ENCODE peak calls at places on chromosome 19, in four cellular contexts. T is fibroblast of lung, R is psoas muscle, F is astrocyte of the spinal cord. Y is an unnamed sample.

GRCh38 chr19:15293751-15294505 is 38.4 kb downstream of the BRD4 start:
- DNase-seq in R (no peak), F (no peak), T (peak; percentile 76), Y (no peak)

GRCh38 chr19:32976223-32976805 is 4.3 kb downstream of the FAAP24 start:
- DNase-seq in R (peak; percentile 71), T (peak; percentile 74), F (peak; percentile 73), Y (peak; percentile 47)

GRCh38 chr19:45396389-45397260 is 8.2 kb downstream of the PPP1R13L start:
- DNase-seq in F (no peak), R (no peak), T (no peak), Y (no peak)

GRCh38 chr19:57682226-57682766 is 519 bp downstream of the ZNF551 start:
- DNase-seq in F (no peak), R (no peak), T (no peak), Y (no peak)

GRCh38 chr19:44499559-44499958 is 763 bp downstream of the ZNF180 start:
- DNase-seq in T (no peak), F (no peak), R (no peak), Y (no peak)

GRCh38 chr19:32924200-32924599 is 47.6 kb downstream of the CEP89 start:
- DNase-seq in F (no peak), T (peak; percentile 6), R (no peak), Y (no peak)

GRCh38 chr19:3440082-3440481 is 40.2 kb downstream of the SMIM24 start:
- DNase-seq in T (no peak), F (no peak), R (peak; percentile 66), Y (peak; percentile 27)

GRCh38 chr19:48397263-48397635 is 3.8 kb downstream of the GRIN2D start:
- DNase-seq in T (no peak), F (no peak), R (no peak), Y (no peak)

GRCh38 chr19:41265376-41266153 is 1.4 kb downstream of the HNRNPUL1 start:
- DNase-seq in R (no peak), T (peak; percentile 21), F (peak; percentile 28), Y (no peak)

GRCh38 chr19:28883241-28883693 is 329.7 kb downstream of the UQCRFS1 start:
- DNase-seq in F (no peak), T (peak; percentile 27), R (peak; percentile 20), Y (peak; percentile 46)

GRCh38 chr19:40411958-40412499 is 1.1 kb downstream of the PRX start:
- DNase-seq in F (no peak), T (no peak), R (no peak), Y (no peak)

GRCh38 chr19:6768236-6768785 is 1.1 kb upstream of the SH2D3A start:
- DNase-seq in T (no peak), F (no peak), R (no peak), Y (no peak)
- H3K4me3 ChIP-seq in T (no peak overlapping the region), F (no peak overlapping the region), R (no peak overlapping the region), Y (peak overlapping the region; percentile 86)

GRCh38 chr19:16337809-16338469 is 13.3 kb downstream of the KLF2 start:
- DNase-seq in T (no peak), F (no peak), R (no peak), Y (no peak)

GRCh38 chr19:16340092-16340491 is 15.5 kb downstream of the KLF2 start:
- DNase-seq in F (peak; percentile 66), T (no peak), R (no peak), Y (peak; percentile 36)

GRCh38 chr19:16339361-16339725 is 14.7 kb downstream of the KLF2 start:
- DNase-seq in F (no peak), T (no peak), R (no peak), Y (no peak)

GRCh38 chr19:16340654-16341053 is 16.0 kb downstream of the KLF2 start:
- DNase-seq in R (no peak), F (no peak), T (no peak), Y (no peak)

GRCh38 chr19:16338470-16339360 is 14.1 kb downstream of the KLF2 start:
- DNase-seq in F (peak; percentile 94), R (peak; percentile 51), T (peak; percentile 87), Y (no peak)
- H3K4me3 ChIP-seq in F (no peak overlapping the region), R (peak overlapping the region; percentile 1), T (no peak overlapping the region), Y (no peak overlapping the region)

GRCh38 chr19:6719992-6720368 is 470 bp downstream of the C3 start:
- DNase-seq in F (no peak), R (no peak), T (no peak), Y (no peak)
- H3K4me3 ChIP-seq in F (no peak overlapping the region), R (peak overlapping the region; percentile 48), T (no peak overlapping the region), Y (no peak overlapping the region)

DNA sequence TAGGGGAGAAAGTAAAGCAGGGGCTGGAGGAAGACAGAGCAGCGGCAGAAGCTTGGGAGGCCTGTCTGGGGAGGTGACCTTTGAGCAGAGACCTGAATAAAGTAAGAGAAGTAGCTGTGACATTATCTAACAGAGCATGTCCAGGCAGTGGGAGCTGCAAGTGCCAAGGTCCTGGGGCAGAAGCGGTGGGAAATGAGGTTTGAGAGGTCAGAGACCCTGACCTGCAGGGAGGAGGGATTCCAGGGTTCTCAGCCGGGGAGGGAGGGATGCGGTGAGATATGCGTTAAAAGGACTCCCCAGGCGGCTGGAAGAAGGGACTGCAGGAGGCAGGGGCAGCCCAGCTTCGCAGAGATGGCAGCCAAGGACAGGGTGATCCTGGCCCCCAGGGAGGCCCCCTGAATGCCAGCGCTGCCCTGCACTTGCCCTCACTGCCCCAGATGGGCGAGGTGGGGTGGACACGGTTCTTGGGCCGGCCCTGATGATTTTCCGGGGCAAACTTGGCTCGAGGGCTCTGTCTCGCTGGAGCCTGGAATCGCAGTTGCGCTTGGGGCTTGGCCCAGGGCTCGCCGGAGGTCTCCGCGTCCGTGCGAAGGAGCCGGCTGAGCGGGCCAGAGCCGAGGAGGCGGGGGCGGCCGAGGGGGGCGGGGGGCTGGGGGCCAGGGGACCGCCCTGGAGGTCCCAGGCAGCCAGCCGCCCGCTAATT is 3.2 kb downstream of the CRLF1 start:
- DNase-seq in T (no peak), F (peak; percentile 7), R (peak; percentile 22), Y (no peak)
- H3K4me3 ChIP-seq in T (no peak overlapping the region), F (no peak overlapping the region), R (no peak overlapping the region), Y (peak overlapping the region; percentile 18)

GRCh38 chr19:55179570-55180484 is at the start of gene SYT5:
- DNase-seq in F (no peak), T (no peak), R (no peak), Y (no peak)

GRCh38 chr19:55181740-55182139 is 1.7 kb upstream of the SYT5 start:
- DNase-seq in R (no peak), F (no peak), T (no peak), Y (no peak)

GRCh38 chr19:55175117-55175867 is 4.8 kb downstream of the SYT5 start:
- DNase-seq in T (no peak), R (no peak), F (no peak), Y (no peak)

GRCh38 chr19:55176116-55176515 is 4.0 kb downstream of the SYT5 start:
- DNase-seq in F (no peak), T (no peak), R (no peak), Y (no peak)

DNA sequence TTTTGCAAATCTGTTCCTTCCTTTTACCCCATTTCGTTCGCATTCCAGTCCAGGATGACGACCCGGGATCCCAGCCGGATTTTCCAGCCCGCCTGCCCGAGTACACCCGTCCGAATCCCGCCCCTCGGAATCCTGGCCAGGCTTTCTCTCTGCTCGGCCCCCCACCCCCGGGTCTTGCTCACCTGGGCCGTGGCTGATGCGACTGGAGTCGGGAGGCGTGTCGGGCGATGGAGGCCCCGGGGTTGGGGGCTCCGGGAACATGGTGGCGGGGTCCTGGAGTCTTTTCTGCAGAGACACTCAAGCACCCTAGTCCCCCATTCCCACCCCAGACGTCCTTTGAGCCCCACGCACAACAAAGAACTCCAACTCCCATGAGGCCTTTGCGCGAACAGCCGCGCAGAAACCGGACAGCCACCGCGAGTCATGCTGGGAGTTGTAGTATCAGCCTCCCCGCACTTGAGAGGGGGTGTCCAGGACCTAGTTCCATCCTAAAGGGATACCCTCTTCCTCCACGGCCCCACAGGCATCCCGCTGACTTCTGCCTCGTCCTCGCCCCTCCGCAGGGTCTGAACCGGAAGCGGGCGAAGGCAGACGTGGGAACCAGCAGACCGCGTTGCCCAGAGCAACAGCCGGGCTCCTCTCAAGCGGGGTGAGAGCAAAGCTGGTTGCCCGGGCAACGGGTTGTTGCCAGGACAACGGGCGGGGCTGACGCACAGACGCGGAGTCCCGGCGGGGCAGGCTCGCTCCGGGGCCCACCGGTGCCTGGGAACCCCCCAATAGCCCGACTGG is 1.1 kb downstream of the SYT5 start:
- DNase-seq in F (peak; percentile 72), R (peak; percentile 61), T (peak; percentile 82), Y (peak; percentile 78)
- H3K4me3 ChIP-seq in F (peak overlapping the region; percentile 26), R (peak overlapping the region; percentile 56), T (peak overlapping the region; percentile 36), Y (peak overlapping the region; percentile 37)

DNA sequence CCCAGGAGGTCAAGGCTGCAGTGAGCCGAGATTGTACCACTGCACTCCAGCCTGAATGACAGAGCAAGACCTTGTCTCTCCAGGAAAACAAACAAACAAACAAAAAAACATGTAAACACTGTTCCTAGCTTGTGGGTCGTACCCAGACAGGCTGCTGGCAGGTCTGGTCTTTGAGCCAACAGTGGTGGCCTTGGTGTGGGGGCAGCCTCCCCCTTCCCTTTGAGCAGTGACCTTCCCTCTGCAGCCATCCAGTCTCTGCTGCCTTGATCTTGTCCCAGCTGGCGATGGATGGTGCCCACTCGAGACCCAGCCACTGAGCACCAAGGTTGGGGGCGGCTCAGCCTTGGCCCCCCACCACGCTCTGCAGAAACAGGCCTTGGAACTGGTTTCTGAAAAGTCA is 143.3 kb downstream of the KDM4B start:
- DNase-seq in T (no peak), F (no peak), R (no peak), Y (no peak)
- H3K4me3 ChIP-seq in T (no peak overlapping the region), F (no peak overlapping the region), R (no peak overlapping the region), Y (no peak overlapping the region)

GRCh38 chr19:12954150-12954962 is 2.7 kb downstream of the GADD45GIP1 start:
- DNase-seq in F (no peak), T (no peak), R (no peak), Y (no peak)
- H3K4me3 ChIP-seq in F (no peak overlapping the region), T (no peak overlapping the region), R (peak overlapping the region; percentile 30), Y (no peak overlapping the region)

GRCh38 chr19:35040826-35041547 is 534 bp upstream of the HPN start:
- DNase-seq in R (peak; percentile 96), T (peak; percentile 53), F (no peak), Y (no peak)
- H3K4me3 ChIP-seq in R (peak overlapping the region; percentile 32), T (no peak overlapping the region), F (no peak overlapping the region), Y (peak overlapping the region; percentile 30)

GRCh38 chr19:46470376-46470775 is 987 bp downstream of the PNMA8A start:
- DNase-seq in R (no peak), F (no peak), T (no peak), Y (no peak)

GRCh38 chr19:46471116-46471733 is at the start of gene PNMA8A:
- DNase-seq in F (peak; percentile 78), R (peak; percentile 83), T (peak; percentile 63), Y (peak; percentile 70)

GRCh38 chr19:46474211-46474610 is 2.8 kb upstream of the PNMA8A start:
- DNase-seq in T (no peak), R (no peak), F (no peak), Y (no peak)

GRCh38 chr19:46472592-46472991 is 1.2 kb upstream of the PNMA8A start:
- DNase-seq in T (no peak), F (no peak), R (no peak), Y (no peak)

DNA sequence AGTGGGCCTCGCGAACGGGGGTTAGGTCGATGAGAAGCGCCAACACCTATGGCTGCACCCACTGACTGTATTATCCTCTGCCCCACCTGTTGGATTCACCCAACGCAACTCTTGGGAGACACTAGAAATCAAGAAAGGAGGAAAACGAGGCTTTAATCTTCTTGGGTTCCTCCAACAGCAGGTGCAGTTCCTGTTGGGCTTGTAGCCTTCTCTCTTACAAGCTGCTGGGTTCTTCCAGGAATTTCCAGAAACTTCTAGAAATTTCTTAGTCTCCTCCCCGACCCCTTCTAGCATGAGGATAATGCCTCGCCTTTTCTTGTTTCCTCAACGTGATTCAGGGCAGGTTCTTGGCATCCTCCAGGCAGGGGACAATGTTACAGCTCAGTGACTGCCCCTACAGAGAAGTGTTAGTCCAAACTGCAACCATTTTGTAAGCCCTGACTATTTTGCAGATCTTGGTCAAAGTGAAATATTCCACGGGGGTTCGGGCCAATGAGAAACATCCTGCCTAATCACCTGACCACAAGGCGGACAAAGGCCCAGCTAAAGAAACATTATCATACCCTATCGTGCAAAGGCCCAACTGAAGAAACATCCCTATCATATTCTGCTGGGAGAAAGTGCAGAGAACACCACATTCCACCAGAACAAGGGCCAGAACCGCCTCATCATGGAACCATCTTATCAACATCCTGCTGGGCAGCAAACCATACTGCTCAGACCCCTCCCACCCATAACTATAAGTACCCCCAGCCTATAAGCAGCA is 598 bp upstream of the PNMA8A start:
- DNase-seq in T (no peak), F (no peak), R (no peak), Y (no peak)
- H3K4me3 ChIP-seq in T (peak overlapping the region; percentile 24), F (peak overlapping the region; percentile 27), R (peak overlapping the region; percentile 56), Y (peak overlapping the region; percentile 57)

Y was measured in NT2/D1.